ENCODE peak calls at places on chromosomes 7 and 10, in eight cellular contexts. Y, J, I, A, L, G, S and D are unnamed samples.

GRCh38 chr7:15571303-15571878 is 9.6 kb upstream of the AGMO start:
- DNase-seq in I (no peak), J (no peak), A (peak; percentile 58), S (no peak), G (no peak), Y (peak; percentile 26), L (peak; percentile 12), D (no peak)

GRCh38 chr10:115491526-115492140 is 398.5 kb downstream of the ATRNL1 start:
- DNase-seq in G (no peak), Y (no peak), J (no peak), L (no peak), S (no peak), A (no peak), I (no peak), D (no peak)

GRCh38 chr7:46291064-46291463 is 370.0 kb upstream of the IGFBP3 start:
- DNase-seq in Y (peak; percentile 59), G (no peak), L (peak; percentile 54), A (peak; percentile 39), J (no peak), S (peak; percentile 13), I (no peak), D (no peak)

GRCh38 chr10:3042589-3042988 is 24.8 kb upstream of the PFKP start:
- DNase-seq in J (no peak), Y (no peak), L (no peak), G (no peak), S (no peak), I (no peak), A (no peak), D (no peak)

GRCh38 chr7:22403344-22403743 is 46.4 kb upstream of the RAPGEF5 start:
- DNase-seq in A (no peak), Y (no peak), I (no peak), J (no peak), G (no peak), L (no peak), S (no peak), D (no peak)

GRCh38 chr7:132580277-132580676 is 4.0 kb upstream of the PLXNA4 start:
- DNase-seq in S (no peak), A (peak; percentile 5), J (no peak), G (no peak), Y (peak; percentile 14), L (no peak), I (no peak), D (no peak)

GRCh38 chr10:25113231-25114035 is 61.4 kb upstream of the GPR158 start:
- DNase-seq in A (peak; percentile 89), J (peak; percentile 59), L (peak; percentile 53), Y (peak; percentile 60), I (peak; percentile 78), S (peak; percentile 61), G (peak; percentile 81), D (peak; percentile 43)

GRCh38 chr10:131726460-131726861 is 174.3 kb upstream of the PPP2R2D start:
- DNase-seq in S (no peak), G (peak; percentile 26), A (no peak), I (no peak), L (no peak), J (no peak), Y (no peak), D (no peak)

GRCh38 chr10:16941067-16941466 is 123.8 kb upstream of the RSU1 start:
- DNase-seq in S (no peak), I (no peak), Y (no peak), J (no peak), A (no peak), L (no peak), G (no peak), D (no peak)

GRCh38 chr7:103989200-103989784 is at the start of gene RELN:
- DNase-seq in S (peak; percentile 13), J (no peak), L (peak; percentile 17), G (no peak), A (peak; percentile 27), Y (peak; percentile 16), I (peak; percentile 65), D (no peak)

GRCh38 chr10:2882628-2883027 is 184.7 kb upstream of the PFKP start:
- DNase-seq in S (no peak), L (no peak), A (no peak), G (no peak), Y (no peak), J (no peak), I (no peak), D (no peak)

GRCh38 chr7:32658034-32658944 is 163.0 kb downstream of the AVL9 start:
- DNase-seq in J (no peak), L (peak; percentile 43), G (no peak), Y (peak; percentile 45), S (no peak), I (no peak), A (peak; percentile 84), D (no peak)

GRCh38 chr7:10225265-10225664 is 748.4 kb upstream of the PHF14 start:
- DNase-seq in J (no peak), Y (peak; percentile 13), L (no peak), A (no peak), G (no peak), I (no peak), S (no peak), D (no peak)

DNA sequence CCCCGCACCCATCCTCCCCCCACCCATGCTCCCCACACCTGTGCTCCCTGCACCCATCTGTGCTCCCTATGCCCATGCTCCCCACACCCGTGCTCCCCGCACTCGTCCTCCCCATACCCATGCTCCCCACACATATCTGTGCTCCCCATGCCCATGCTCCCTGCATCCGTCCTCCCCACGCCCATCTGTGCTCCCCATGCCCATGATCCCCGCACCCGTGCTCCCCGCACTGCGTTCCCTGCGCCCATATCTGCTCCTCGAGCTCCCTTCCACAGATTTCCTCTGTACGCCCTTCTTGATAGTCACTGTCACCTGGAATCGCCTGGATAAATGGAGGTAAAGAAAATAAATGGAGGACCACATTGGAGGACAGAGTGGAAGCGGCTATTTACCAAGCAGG is 9.9 kb downstream of the DIP2C start:
- DNase-seq in S (no peak), L (no peak), Y (no peak), J (no peak), A (no peak), G (no peak), I (no peak), D (no peak)
- TF ChIP-seq CTCF in S (no peak), L (no peak), Y (no peak), J (no peak), A (no peak), G (no peak), I (no peak), D (no peak)

DNA sequence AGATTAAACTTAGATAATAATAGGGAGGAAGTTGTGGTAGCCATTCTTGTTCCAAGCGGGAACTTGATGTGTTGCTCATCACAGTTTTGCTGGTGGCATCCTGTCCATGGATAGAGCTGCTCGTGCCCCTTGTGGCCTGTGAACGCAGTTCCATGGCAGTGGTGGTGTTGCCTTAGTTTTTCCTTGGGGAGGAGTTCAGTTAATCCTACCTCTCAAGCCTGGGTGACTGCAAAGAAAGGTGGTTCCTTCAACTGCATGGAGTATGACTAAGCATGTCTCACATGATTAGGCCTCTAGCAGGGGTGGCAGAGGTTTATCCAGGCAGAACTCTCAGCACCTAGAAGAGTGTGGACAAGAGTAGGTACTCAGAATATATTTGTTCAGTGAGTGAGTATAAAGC is 99.7 kb downstream of the MAPK8 start:
- DNase-seq in S (no peak), J (no peak), L (peak; percentile 71), I (no peak), G (no peak), Y (peak; percentile 36), A (peak; percentile 56), D (no peak)
- TF ChIP-seq CTCF in S (no peak), J (no peak), L (no peak), I (no peak), G (no peak), Y (no peak), A (no peak), D (no peak)

GRCh38 chr7:30865821-30866220 is 45.8 kb upstream of the AQP1 start:
- DNase-seq in Y (no peak), I (no peak), G (no peak), J (no peak), L (no peak), A (no peak), S (no peak), D (no peak)
- TF ChIP-seq CTCF in Y (no peak), I (no peak), G (no peak), J (no peak), L (no peak), A (no peak), S (no peak), D (no peak)

GRCh38 chr10:73818402-73818801 is 7.0 kb upstream of the NDST2 start:
- DNase-seq in L (no peak), I (no peak), A (no peak), J (no peak), Y (no peak), G (no peak), S (no peak), D (no peak)

GRCh38 chr10:73817826-73818225 is 6.4 kb upstream of the NDST2 start:
- DNase-seq in A (no peak), Y (no peak), I (no peak), S (no peak), G (no peak), J (no peak), L (no peak), D (no peak)

GRCh38 chr10:73819025-73819424 is 7.6 kb upstream of the NDST2 start:
- DNase-seq in J (no peak), L (no peak), Y (no peak), I (no peak), S (no peak), A (no peak), G (no peak), D (no peak)

GRCh38 chr10:73816917-73817729 is 5.7 kb upstream of the NDST2 start:
- DNase-seq in Y (peak; percentile 9), J (no peak), L (no peak), A (no peak), I (no peak), S (no peak), G (no peak), D (no peak)

GRCh38 chr10:73819513-73820093 is 8.2 kb upstream of the NDST2 start:
- DNase-seq in Y (no peak), J (no peak), L (peak; percentile 23), G (peak; percentile 88), I (peak; percentile 55), A (peak; percentile 36), S (no peak), D (no peak)
- TF ChIP-seq CTCF in Y (no peak), J (no peak), L (peak; percentile 8), G (peak; percentile 35), I (no peak), A (peak; percentile 51), S (no peak), D (no peak)

DNA sequence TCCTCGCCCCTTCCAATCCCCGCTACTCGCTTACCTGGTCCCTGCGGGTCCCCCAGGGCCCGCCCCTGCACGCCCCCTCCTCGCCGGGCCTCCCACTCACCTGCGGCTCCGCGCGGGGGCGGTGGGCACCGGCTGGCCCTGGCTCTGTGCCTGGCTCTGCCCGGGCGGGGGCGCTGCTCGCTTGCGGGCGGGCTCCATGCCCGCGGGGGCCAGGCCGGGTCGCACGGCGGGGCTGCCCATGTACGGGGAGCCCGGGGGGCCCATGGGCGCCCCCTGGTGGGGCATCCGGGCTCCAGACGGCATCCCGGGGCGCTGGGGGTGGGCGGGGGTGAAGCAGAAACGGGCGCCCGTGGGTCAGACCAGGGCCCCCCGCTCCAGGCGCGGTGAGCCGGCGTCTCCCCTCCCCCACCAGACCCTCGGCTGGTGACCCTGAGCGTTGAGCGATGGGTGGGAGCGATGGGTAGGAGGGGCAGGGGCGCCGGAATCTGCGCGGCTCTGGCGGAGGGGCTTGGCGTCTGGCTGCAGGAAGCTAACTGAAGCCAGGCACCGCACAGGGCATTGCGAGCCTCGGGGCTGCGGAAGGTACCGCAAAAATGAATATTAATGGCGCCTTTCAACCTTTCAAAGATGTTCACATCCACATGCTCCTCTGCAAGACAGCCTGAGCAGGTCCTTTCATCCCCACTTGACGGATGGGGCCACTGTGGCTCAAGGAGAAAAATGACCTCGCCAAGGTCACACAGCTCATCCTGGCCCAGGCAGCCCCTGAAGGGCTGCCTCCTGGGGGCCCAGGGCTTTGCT is 2.9 kb downstream of the SMARCD3 start:
- DNase-seq in S (peak; percentile 88), A (no peak), I (peak; percentile 61), Y (no peak), L (no peak), G (no peak), J (peak; percentile 58), D (no peak)
- TF ChIP-seq CTCF in S (peak; percentile 48), A (peak; percentile 43), I (peak; percentile 82), Y (peak; percentile 9), L (peak; percentile 61), G (peak; percentile 20), J (peak; percentile 91), D (no peak)